ENCODE peak calls at places on chromosomes 12 and 14, in six cellular contexts. F, C, W, U, K and Q are unnamed samples.

GRCh38 chr12:50960130-50960529 is 7.8 kb downstream of the HIGD1C start:
- DNase-seq in U (no peak), C (no peak), K (peak; percentile 63), F (no peak), W (no peak), Q (no peak)

GRCh38 chr14:64095620-64096019 is 198.6 kb downstream of the ESR2 start:
- DNase-seq in C (no peak), U (no peak), W (no peak), K (peak; percentile 50), F (no peak), Q (no peak)

GRCh38 chr12:120100630-120101029 is 15.9 kb downstream of the RAB35 start:
- DNase-seq in U (peak; percentile 86), W (peak; percentile 77), C (no peak), F (no peak), K (peak; percentile 63), Q (peak; percentile 95)

GRCh38 chr14:30214456-30215090 is 286.9 kb upstream of the PRKD1 start:
- DNase-seq in F (no peak), K (peak; percentile 89), W (no peak), U (peak; percentile 3), C (peak; percentile 8), Q (no peak)

GRCh38 chr12:2785017-2785416 is 9.8 kb upstream of the FKBP4 start:
- DNase-seq in W (no peak), U (no peak), F (no peak), C (no peak), K (no peak), Q (no peak)

GRCh38 chr14:23183479-23183878 is at the start of gene SLC7A8:
- DNase-seq in W (peak; percentile 34), U (no peak), C (peak; percentile 7), K (no peak), F (peak; percentile 18), Q (peak; percentile 71)

GRCh38 chr14:94602722-94603121 is 9.5 kb upstream of the SERPINA3 start:
- DNase-seq in W (no peak), K (no peak), F (no peak), U (no peak), C (no peak), Q (no peak)

GRCh38 chr14:73723411-73723798 is 9.2 kb upstream of the PNMA1 start:
- DNase-seq in C (no peak), K (peak; percentile 60), U (no peak), W (no peak), F (no peak), Q (no peak)

GRCh38 chr14:81453166-81453766 is 53.1 kb upstream of the STON2 start:
- DNase-seq in W (peak; percentile 37), F (peak; percentile 36), K (peak; percentile 70), U (peak; percentile 65), C (peak; percentile 48), Q (peak; percentile 40)

GRCh38 chr12:117470804-117471203 is 109.4 kb upstream of the NOS1 start:
- DNase-seq in W (no peak), K (no peak), U (no peak), F (no peak), C (no peak), Q (no peak)

GRCh38 chr12:124625867-124626675 is 58.7 kb upstream of the NCOR2 start:
- DNase-seq in K (peak; percentile 85), W (peak; percentile 89), C (no peak), F (no peak), U (no peak), Q (peak; percentile 92)

GRCh38 chr12:91994208-91994797 is 151.3 kb downstream of the BTG1 start:
- DNase-seq in U (peak; percentile 36), F (no peak), C (no peak), K (no peak), W (no peak), Q (no peak)
- H3K4me3 ChIP-seq in U (no peak overlapping the region), F (no peak overlapping the region), C (no peak overlapping the region), K (no peak overlapping the region), W (no peak overlapping the region), Q (no peak overlapping the region)

DNA sequence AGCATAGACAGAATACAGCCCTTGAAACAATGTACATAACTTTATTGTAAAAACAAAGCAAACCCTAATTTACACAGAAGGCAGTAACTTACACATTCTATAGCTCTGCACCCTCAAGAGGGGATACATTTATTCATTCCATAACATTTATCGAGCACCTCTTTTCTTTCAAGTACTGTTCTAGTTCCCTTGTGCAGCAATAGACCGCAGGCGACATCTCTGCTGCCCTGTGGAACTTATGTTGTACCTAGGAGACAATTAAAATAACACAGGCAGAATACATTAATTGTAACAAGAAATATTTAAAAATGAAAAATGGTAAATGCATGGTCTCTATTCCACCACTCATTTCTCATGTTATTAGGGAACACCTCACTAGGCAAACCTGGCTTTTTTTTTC is 1.4 kb upstream of the ARHGDIB start:
- DNase-seq in W (no peak), U (no peak), C (no peak), F (no peak), K (no peak), Q (no peak)
- H3K27ac ChIP-seq in W (peak overlapping the region; percentile 88), U (peak overlapping the region; percentile 94), C (no peak overlapping the region), F (peak overlapping the region; percentile 90), K (no peak overlapping the region), Q (no peak overlapping the region)

DNA sequence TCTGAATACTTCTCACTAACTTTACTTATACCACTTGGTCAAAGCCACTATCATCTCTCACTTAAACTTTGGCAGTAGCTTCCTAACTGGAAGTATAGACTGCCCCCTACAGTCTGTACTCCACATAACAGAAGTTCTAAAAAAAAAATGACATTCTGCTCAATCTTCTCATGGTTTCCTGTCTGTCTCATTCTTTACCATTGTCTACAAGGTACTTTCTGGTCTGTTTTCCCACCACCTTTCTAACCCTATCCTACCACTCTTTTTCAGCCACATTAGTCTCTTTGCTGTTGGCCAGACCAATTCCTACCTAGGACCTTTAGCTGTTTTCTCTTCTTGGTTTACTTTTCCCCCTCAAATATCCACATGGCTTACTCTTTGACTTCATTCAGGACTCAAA is 14.7 kb downstream of the CPSF6 start:
- DNase-seq in C (peak; percentile 33), F (no peak), K (peak; percentile 67), U (peak; percentile 42), W (no peak), Q (no peak)
- H3K36me3 ChIP-seq in C (peaks cover 39% of the 10 kb centered on the region), F (peaks cover 18% of the 10 kb centered on the region), K (peaks cover 41% of the 10 kb centered on the region), U (peaks cover 60% of the 10 kb centered on the region), W (peaks cover 48% of the 10 kb centered on the region), Q (peaks cover 2% of the 10 kb centered on the region)

GRCh38 chr12:54421175-54421872 is 2.3 kb upstream of the ITGA5 start:
- DNase-seq in K (peak; percentile 47), W (no peak), U (no peak), C (no peak), F (no peak), Q (peak; percentile 81)

GRCh38 chr12:54417712-54418440 is 1.2 kb downstream of the ITGA5 start:
- DNase-seq in U (peak; percentile 47), W (peak; percentile 67), C (no peak), F (no peak), K (no peak), Q (peak; percentile 55)

GRCh38 chr12:54420766-54421144 is 1.7 kb upstream of the ITGA5 start:
- DNase-seq in K (peak; percentile 54), C (no peak), W (no peak), U (no peak), F (no peak), Q (peak; percentile 83)

GRCh38 chr12:54418441-54419087 is 502 bp downstream of the ITGA5 start:
- DNase-seq in C (no peak), W (no peak), U (peak; percentile 55), F (no peak), K (no peak), Q (no peak)

DNA sequence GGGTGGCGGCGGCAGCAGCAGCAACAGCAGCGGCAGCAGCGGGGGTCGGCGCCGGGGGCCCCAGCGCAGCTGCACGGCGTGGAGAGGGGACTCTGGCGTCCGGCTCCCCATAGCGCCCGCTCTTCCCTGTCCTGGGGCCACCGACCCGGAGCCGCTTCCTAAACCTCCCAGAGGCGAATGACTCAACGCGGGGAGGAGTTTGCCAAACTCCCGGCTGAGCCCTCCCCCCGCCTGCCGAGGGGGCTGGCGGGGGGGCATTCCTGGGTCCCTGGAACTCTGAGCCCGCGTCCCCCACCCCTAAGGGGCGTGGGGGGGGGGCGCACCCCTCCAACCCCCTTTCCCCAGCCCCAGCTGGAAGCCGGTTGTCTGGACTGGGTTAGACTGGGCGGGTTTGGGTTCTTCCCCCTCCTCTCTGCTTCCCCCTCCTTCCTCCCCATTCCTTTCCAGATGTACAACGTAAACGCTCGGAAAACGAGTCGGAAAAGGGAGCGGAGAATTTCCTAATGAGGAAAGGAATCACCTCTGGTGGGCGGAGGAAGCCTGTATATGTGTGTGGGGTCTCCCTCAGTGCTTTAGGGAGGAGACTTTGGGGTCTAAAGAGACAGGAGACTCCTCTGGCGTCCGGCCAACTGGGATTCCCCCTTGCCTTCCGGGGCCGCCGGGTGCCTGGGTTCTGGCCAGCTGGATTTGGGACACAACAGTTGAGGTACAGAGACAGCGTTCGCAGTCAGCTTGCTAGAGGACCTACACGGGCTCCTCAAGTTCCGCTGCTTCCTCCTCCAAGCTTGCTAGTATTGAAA is at the start of gene ITGA5:
- DNase-seq in W (peak; percentile 88), F (no peak), C (peak; percentile 18), U (peak; percentile 58), K (peak; percentile 76), Q (peak; percentile 85)
- H3K4me3 ChIP-seq in W (peak within 1 kb of the TSS; percentile 69), F (peak within 1 kb of the TSS; percentile 92), C (peak within 1 kb of the TSS; percentile 87), U (peak within 1 kb of the TSS; percentile 96), K (peak within 1 kb of the TSS; percentile 90), Q (peak within 1 kb of the TSS; percentile 83)

DNA sequence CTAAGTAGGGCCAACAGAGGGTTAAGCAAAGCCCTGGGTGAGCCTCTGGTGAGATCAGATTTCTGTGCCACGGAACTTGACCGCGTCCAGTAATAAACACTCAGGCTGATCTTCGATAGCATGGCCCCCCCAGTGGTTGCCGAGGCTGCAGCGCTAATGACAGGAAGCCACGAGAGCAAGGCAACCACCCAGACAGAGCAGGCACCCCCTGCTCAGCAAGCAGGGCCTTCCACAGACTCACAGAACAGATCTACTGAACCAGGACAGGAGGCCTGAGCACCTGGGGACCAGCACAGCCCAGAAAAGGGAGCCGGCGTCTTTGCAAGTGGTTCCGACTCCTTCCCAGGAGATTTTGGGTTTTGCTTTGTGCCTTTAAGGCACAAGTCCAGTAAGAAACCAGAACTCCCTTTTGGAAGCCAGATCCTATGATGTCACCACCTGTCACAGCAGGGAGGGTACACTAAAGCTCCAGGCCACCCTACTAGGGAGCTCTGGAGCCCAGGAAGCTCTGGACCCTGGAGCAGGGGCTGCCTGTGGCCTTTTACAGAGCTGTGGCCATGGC is 42.3 kb downstream of the BCL11B start:
- DNase-seq in K (no peak), C (no peak), W (no peak), F (no peak), U (no peak), Q (no peak)
- H3K27ac ChIP-seq in K (no peak overlapping the region), C (no peak overlapping the region), W (no peak overlapping the region), F (peak overlapping the region; percentile 60), U (no peak overlapping the region), Q (peak overlapping the region; percentile 23)